ENCODE peak calls at places on chromosomes 16 and 17, in four cellular contexts. L, B, J and T are unnamed samples.

GRCh38 chr17:40540448-40540847 is 24.8 kb downstream of the CCR7 start:
- DNase-seq in L (no peak), B (no peak), J (no peak), T (no peak)

GRCh38 chr17:13576661-13577526 is 24.8 kb downstream of the HS3ST3A1 start:
- DNase-seq in L (no peak), B (no peak), J (no peak), T (no peak)

GRCh38 chr16:23506606-23506994 is 3.7 kb downstream of the GGA2 start:
- DNase-seq in L (no peak), B (no peak), J (no peak), T (no peak)

GRCh38 chr16:57809843-57810196 is 7.5 kb upstream of the KIFC3 start:
- DNase-seq in L (no peak), B (no peak), J (no peak), T (no peak)

GRCh38 chr17:10875984-10876555 is 38.2 kb upstream of the PIRT start:
- DNase-seq in L (peak), B (no peak), J (peak), T (no peak)

GRCh38 chr16:13112639-13113038 is 211.2 kb downstream of the SHISA9 start:
- DNase-seq in L (no peak), B (no peak), J (no peak), T (no peak)

GRCh38 chr16:80449332-80449731 is 91.5 kb upstream of the DYNLRB2 start:
- DNase-seq in L (no peak), B (no peak), J (no peak), T (no peak)

GRCh38 chr17:58630883-58631522 is 60.8 kb downstream of the TEX14 start:
- DNase-seq in L (no peak), B (peak), J (no peak), T (no peak)

GRCh38 chr17:13776027-13776551 is 174.4 kb upstream of the HS3ST3A1 start:
- DNase-seq in L (no peak), B (no peak), J (no peak), T (no peak)

DNA sequence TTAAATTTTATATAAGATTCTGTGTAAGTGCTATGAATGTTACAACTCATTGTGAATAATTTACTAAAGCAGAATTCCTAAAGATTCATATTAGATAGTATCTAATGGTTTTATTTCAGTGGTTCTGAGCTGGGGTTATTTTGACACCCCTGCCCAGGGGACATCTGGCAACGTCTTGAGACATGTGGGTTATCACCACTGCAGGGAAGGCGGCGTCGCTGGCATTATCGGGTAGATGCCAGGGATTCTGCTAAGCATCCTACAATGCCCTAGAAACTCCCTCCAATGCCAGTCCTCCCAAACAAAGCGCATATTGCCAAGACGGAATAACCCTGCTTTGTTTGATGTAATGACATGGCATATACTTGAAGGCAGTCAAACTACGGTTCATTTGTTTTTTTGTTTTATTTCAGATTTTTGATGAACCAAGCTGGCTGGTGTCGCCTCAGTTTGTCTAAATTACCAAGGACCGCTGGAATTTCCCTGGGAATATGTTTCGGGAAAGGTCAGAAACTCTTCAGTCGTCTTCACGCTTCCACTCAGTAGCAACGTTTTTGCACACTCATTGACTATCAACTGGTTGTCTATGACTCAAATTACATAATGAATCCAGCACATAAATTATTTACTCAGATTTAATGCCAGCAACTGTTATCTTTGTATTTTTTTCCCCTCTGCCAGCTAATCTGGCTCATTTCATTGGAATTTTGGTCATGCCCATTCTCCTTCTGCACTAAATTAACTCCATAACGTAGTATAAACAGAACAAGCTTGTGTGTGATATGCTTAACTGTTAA is 372.5 kb upstream of the ZFHX3 start:
- DNase-seq in L (no peak), B (no peak), J (no peak), T (no peak)
- TF ChIP-seq YY1 in L (no peak), B (no peak), J (no peak), T (no peak)

GRCh38 chr17:30716461-30717289 is 107.8 kb downstream of the CRLF3 start:
- DNase-seq in L (no peak), B (no peak), J (no peak), T (no peak)

GRCh38 chr17:30717290-30718098 is 107.0 kb downstream of the CRLF3 start:
- DNase-seq in L (no peak), B (no peak), J (no peak), T (no peak)

DNA sequence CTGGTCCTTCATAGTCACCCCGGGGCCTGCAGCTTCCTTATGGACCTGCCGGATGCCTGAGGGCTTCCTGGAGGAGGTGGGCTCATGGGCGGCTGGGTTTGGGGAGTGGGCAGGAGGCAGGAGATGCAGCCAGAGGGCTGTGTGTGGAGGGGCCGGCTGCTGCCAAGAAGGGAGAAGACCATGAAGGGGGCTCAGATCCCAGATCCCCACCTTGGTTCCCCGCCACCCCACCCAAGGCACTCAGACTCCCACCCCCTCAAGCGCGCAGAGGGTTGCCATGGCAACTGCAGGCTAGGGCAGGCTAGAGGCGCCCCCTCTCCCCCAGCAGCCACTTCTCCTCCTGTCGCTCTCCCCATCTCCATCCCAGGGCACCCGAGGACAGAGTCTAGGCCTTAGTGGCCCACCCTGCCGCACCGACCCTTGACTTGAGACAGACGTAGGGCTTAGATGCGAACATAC is 104.5 kb downstream of the CRLF3 start:
- DNase-seq in L (no peak), B (no peak), J (no peak), T (no peak)
- TF ChIP-seq HDAC2 in L (no peak), B (no peak), J (no peak), T (no peak)

GRCh38 chr17:1999557-2000251 is 25.4 kb downstream of the RTN4RL1 start:
- DNase-seq in L (no peak), B (no peak), J (peak), T (no peak)
- TF ChIP-seq CEBPB in L (no peak), B (no peak), J (no peak), T (no peak)

GRCh38 chr17:83171661-83172060 is 92.3 kb downstream of the METRNL start:
- DNase-seq in L (no peak), B (no peak), J (no peak), T (no peak)
- TF ChIP-seq YY1 in L (no peak), B (no peak), J (no peak), T (no peak)

GRCh38 chr16:19137201-19137601 is 23.4 kb downstream of the ITPRIPL2 start:
- DNase-seq in L (no peak), B (no peak), J (no peak), T (no peak)
- TF ChIP-seq HDAC2 in L (no peak), B (no peak), J (no peak), T (no peak)

GRCh38 chr17:80821546-80821945 is 170.1 kb upstream of the CHMP6 start:
- DNase-seq in L (no peak), B (no peak), J (no peak), T (no peak)
- TF ChIP-seq CEBPB in L (no peak), B (no peak), J (no peak), T (no peak)

DNA sequence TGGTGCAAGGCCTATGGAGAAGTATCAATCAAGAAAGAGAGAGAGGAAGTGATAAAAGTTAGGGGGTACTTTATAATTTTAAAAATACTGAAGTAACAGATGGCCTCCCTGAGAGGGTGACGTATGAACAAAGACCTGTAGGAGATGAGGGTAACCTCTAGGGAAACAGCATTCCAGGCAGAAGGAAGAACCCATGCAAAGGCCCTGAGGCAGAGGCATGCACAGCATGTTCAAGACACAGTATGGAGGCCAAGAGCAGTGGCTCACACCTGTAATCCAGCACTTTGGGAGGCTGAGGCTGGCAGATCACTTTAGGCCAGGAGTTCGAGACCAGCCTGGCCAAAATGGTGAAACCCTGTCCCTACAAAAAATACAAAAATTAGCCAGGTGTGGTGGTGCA is 192.6 kb upstream of the AXIN2 start:
- DNase-seq in L (no peak), B (no peak), J (no peak), T (no peak)
- TF ChIP-seq YY1 in L (no peak), B (no peak), J (no peak), T (no peak)

GRCh38 chr16:1993731-1994131 is 4.0 kb downstream of the SYNGR3 start:
- DNase-seq in L (no peak), B (no peak), J (peak), T (no peak)
- TF ChIP-seq HDAC2 in L (no peak), B (no peak), J (no peak), T (no peak)

GRCh38 chr17:76459674-76460073 is 6.7 kb upstream of the UBE2O start:
- DNase-seq in L (no peak), B (no peak), J (no peak), T (no peak)
- TF ChIP-seq CEBPB in L (no peak), B (no peak), J (no peak), T (no peak)

GRCh38 chr17:50205111-50205821 is 3.8 kb upstream of the COL1A1 start:
- DNase-seq in L (no peak), B (no peak), J (no peak), T (no peak)

GRCh38 chr17:50207318-50207717 is 5.9 kb upstream of the COL1A1 start:
- DNase-seq in L (no peak), B (no peak), J (no peak), T (no peak)

GRCh38 chr17:50205931-50206505 is 4.6 kb upstream of the COL1A1 start:
- DNase-seq in L (no peak), B (no peak), J (no peak), T (no peak)

GRCh38 chr17:50207792-50208567 is 6.5 kb upstream of the COL1A1 start:
- DNase-seq in L (no peak), B (no peak), J (no peak), T (no peak)

DNA sequence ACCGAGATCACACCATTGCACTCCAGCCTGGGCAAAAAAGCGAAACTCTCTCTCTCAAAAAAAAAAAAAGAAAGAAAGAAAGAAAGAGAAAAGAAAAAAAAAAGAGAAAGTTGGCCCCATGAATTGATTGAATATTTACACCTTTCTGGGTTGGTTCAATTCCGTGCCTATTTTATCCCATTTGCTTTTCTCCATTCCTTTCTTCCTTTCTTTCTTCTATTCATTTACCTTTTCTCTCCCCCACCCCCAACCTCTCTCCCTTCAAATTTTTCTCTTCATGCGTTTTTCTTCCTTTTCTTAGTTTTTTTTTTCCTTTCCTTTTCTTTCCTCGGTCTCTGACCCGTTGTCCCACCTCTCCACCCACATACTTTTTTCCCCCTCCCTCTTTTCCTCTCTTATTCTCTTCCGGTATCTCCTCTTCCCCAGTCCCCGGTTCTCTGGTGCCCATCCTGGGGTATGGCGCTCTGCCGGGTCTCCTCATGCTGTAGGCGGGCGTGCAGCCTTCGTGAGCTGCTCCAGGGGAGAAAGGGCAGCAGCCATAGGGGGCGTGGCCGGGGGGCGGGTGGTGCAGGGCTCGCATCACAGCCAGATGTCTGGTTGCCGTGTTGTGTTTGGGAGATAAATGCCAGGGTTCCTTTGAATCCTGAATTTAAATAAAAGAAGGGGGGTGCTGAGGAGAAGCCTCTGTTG is 5.3 kb upstream of the COL1A1 start:
- DNase-seq in L (peak), B (no peak), J (no peak), T (no peak)
- TF ChIP-seq YY1 in L (no peak), B (peak), J (no peak), T (no peak)